ENCODE peak calls at places on chromosomes 3 and 15, in six cellular contexts. One of them, this sample, is unnamed.

GRCh38 chr3:174216948-174217718 is 642.0 kb upstream of the NAALADL2 start:
- DNase-seq in kidney glomerular epithelial cell: no peak
- DNase-seq in GM18507: no peak
- DNase-seq in pulmonary artery endothelial cell: no peak
- DNase-seq in right cardiac atrium: no peak
- DNase-seq in AML-193: no peak
- DNase-seq in this sample: no peak

GRCh38 chr3:13133011-13133410 is 59.8 kb upstream of the IQSEC1 start:
- DNase-seq in right cardiac atrium: no peak
- DNase-seq in pulmonary artery endothelial cell: no peak
- DNase-seq in AML-193: no peak
- DNase-seq in kidney glomerular epithelial cell: no peak
- DNase-seq in GM18507: no peak
- DNase-seq in this sample: no peak

GRCh38 chr3:121488628-121489027 is 57.2 kb downstream of the POLQ start:
- DNase-seq in pulmonary artery endothelial cell: no peak
- DNase-seq in AML-193: no peak
- DNase-seq in kidney glomerular epithelial cell: no peak
- DNase-seq in GM18507: no peak
- DNase-seq in right cardiac atrium: no peak
- DNase-seq in this sample: no peak

GRCh38 chr3:55721716-55722484 is 234.8 kb upstream of the WNT5A start:
- DNase-seq in pulmonary artery endothelial cell: no peak
- DNase-seq in kidney glomerular epithelial cell: peak; percentile 11
- DNase-seq in AML-193: no peak
- DNase-seq in right cardiac atrium: peak; percentile 28
- DNase-seq in GM18507: no peak
- DNase-seq in this sample: no peak

GRCh38 chr15:44081223-44082013 is 113.7 kb downstream of the FRMD5 start:
- DNase-seq in AML-193: no peak
- DNase-seq in GM18507: no peak
- DNase-seq in right cardiac atrium: no peak
- DNase-seq in kidney glomerular epithelial cell: peak; percentile 11
- DNase-seq in pulmonary artery endothelial cell: peak; percentile 64
- DNase-seq in this sample: no peak

GRCh38 chr3:45134758-45135521 is 11.2 kb downstream of the CDCP1 start:
- DNase-seq in AML-193: no peak
- DNase-seq in GM18507: no peak
- DNase-seq in kidney glomerular epithelial cell: no peak
- DNase-seq in pulmonary artery endothelial cell: no peak
- DNase-seq in right cardiac atrium: no peak
- DNase-seq in this sample: no peak

GRCh38 chr3:43770426-43771103 is 79.8 kb downstream of the ABHD5 start:
- DNase-seq in GM18507: no peak
- DNase-seq in right cardiac atrium: peak; percentile 88
- DNase-seq in pulmonary artery endothelial cell: no peak
- DNase-seq in AML-193: no peak
- DNase-seq in kidney glomerular epithelial cell: no peak
- DNase-seq in this sample: no peak

GRCh38 chr15:78197632-78198031 is 36.7 kb downstream of the ACSBG1 start:
- DNase-seq in pulmonary artery endothelial cell: no peak
- DNase-seq in GM18507: no peak
- DNase-seq in kidney glomerular epithelial cell: no peak
- DNase-seq in AML-193: peak; percentile 34
- DNase-seq in right cardiac atrium: no peak
- DNase-seq in this sample: no peak

GRCh38 chr15:74396445-74397238 is 29.2 kb upstream of the CYP11A1 start:
- DNase-seq in right cardiac atrium: no peak
- DNase-seq in pulmonary artery endothelial cell: no peak
- DNase-seq in AML-193: no peak
- DNase-seq in kidney glomerular epithelial cell: peak; percentile 91
- DNase-seq in GM18507: no peak
- DNase-seq in this sample: peak; percentile 77

GRCh38 chr15:79025201-79025600 is 65.4 kb downstream of the RASGRF1 start:
- DNase-seq in kidney glomerular epithelial cell: no peak
- DNase-seq in pulmonary artery endothelial cell: no peak
- DNase-seq in GM18507: no peak
- DNase-seq in AML-193: no peak
- DNase-seq in right cardiac atrium: no peak
- DNase-seq in this sample: no peak

GRCh38 chr3:51709004-51709420 is 2.1 kb downstream of the GRM2 start:
- DNase-seq in AML-193: no peak
- DNase-seq in GM18507: no peak
- DNase-seq in kidney glomerular epithelial cell: no peak
- DNase-seq in pulmonary artery endothelial cell: no peak
- DNase-seq in right cardiac atrium: no peak
- DNase-seq in this sample: peak; percentile 14

GRCh38 chr15:78541744-78542034 is 1.4 kb downstream of the PSMA4 start:
- DNase-seq in right cardiac atrium: no peak
- DNase-seq in AML-193: no peak
- DNase-seq in pulmonary artery endothelial cell: no peak
- DNase-seq in GM18507: no peak
- DNase-seq in kidney glomerular epithelial cell: no peak
- DNase-seq in this sample: no peak

GRCh38 chr15:70020229-70020628 is 77.5 kb downstream of the TLE3 start:
- DNase-seq in pulmonary artery endothelial cell: no peak
- DNase-seq in kidney glomerular epithelial cell: no peak
- DNase-seq in GM18507: no peak
- DNase-seq in right cardiac atrium: no peak
- DNase-seq in AML-193: no peak
- DNase-seq in this sample: no peak

GRCh38 chr15:101133751-101134261 is 118.0 kb downstream of the CHSY1 start:
- DNase-seq in right cardiac atrium: no peak
- DNase-seq in GM18507: no peak
- DNase-seq in pulmonary artery endothelial cell: no peak
- DNase-seq in kidney glomerular epithelial cell: no peak
- DNase-seq in AML-193: no peak
- DNase-seq in this sample: no peak